ENCODE peak calls at places on chromosomes 13 and 19, in seven cellular contexts. X, K, U, A, H, Q and G are unnamed samples. For H3K27me3, the result is how much of the 10 kb centered on the place peaks cover.

GRCh38 chr19:48656840-48657474 is 11.0 kb upstream of the CA11 start:
- DNase-seq in X (peak), K (no peak), U (no peak), A (no peak), H (no peak), Q (no peak), G (no peak)

GRCh38 chr13:98416408-98416807 is 160.5 kb downstream of the STK24 start:
- DNase-seq in X (no peak), K (no peak), U (no peak), A (peak), H (no peak), Q (peak), G (no peak)

GRCh38 chr13:33172911-33173310 is 112.6 kb downstream of the STARD13 start:
- DNase-seq in X (no peak), K (no peak), U (no peak), A (no peak), H (no peak), Q (no peak), G (no peak)

GRCh38 chr19:10290876-10291553 is 1.3 kb downstream of the ICAM5 start:
- DNase-seq in X (no peak), K (peak), U (peak), A (peak), H (no peak), Q (peak), G (no peak)

GRCh38 chr19:38378866-38379265 is 4.5 kb downstream of the PSMD8 start:
- DNase-seq in X (no peak), K (no peak), U (no peak), A (no peak), H (no peak), Q (no peak), G (no peak)

GRCh38 chr19:55473613-55474012 is 2.8 kb upstream of the ZNF628 start:
- DNase-seq in X (no peak), K (no peak), U (no peak), A (no peak), H (no peak), Q (no peak), G (no peak)

GRCh38 chr19:57506163-57506562 is 6.4 kb downstream of the ZNF773 start:
- DNase-seq in X (no peak), K (no peak), U (no peak), A (no peak), H (no peak), Q (no peak), G (no peak)

GRCh38 chr19:6999938-7000732 is 21.1 kb downstream of the MBD3L2B start:
- DNase-seq in X (no peak), K (no peak), U (no peak), A (no peak), H (no peak), Q (no peak), G (no peak)

GRCh38 chr19:14116918-14117578 is 514 bp downstream of the PRKACA start:
- DNase-seq in X (no peak), K (peak), U (peak), A (no peak), H (peak), Q (no peak), G (peak)

GRCh38 chr13:25908390-25908789 is 143.4 kb downstream of the SHISA2 start:
- DNase-seq in X (no peak), K (no peak), U (no peak), A (no peak), H (no peak), Q (no peak), G (no peak)

GRCh38 chr19:16335226-16335625 is 10.6 kb downstream of the KLF2 start:
- DNase-seq in X (no peak), K (no peak), U (no peak), A (no peak), H (no peak), Q (no peak), G (no peak)

GRCh38 chr19:15629003-15629880 is 11.5 kb upstream of the CYP4F3 start:
- DNase-seq in X (peak), K (peak), U (peak), A (peak), H (peak), Q (peak), G (peak)

GRCh38 chr13:41546372-41547252 is 89.3 kb downstream of the RGCC start:
- DNase-seq in X (no peak), K (no peak), U (no peak), A (no peak), H (no peak), Q (no peak), G (no peak)

GRCh38 chr19:9877775-9878510 is 42.8 kb downstream of the PIN1 start:
- DNase-seq in X (no peak), K (no peak), U (no peak), A (no peak), H (no peak), Q (no peak), G (no peak)

GRCh38 chr19:2503521-2504109 is 27.7 kb downstream of the GADD45B start:
- DNase-seq in X (no peak), K (no peak), U (no peak), A (no peak), H (no peak), Q (no peak), G (no peak)

GRCh38 chr13:52371736-52372247 is 34.2 kb downstream of the THSD1 start:
- DNase-seq in X (no peak), K (no peak), U (no peak), A (no peak), H (no peak), Q (no peak), G (no peak)

GRCh38 chr19:3360494-3361383 is 5.6 kb upstream of the NFIC start:
- DNase-seq in X (peak), K (peak), U (peak), A (peak), H (no peak), Q (peak), G (peak)

GRCh38 chr19:40366697-40367561 is 18.4 kb downstream of the PLD3 start:
- DNase-seq in X (no peak), K (no peak), U (no peak), A (no peak), H (no peak), Q (no peak), G (no peak)

GRCh38 chr19:39969681-39970423 is 1.1 kb upstream of the PSMC4 start:
- DNase-seq in X (no peak), K (no peak), U (no peak), A (no peak), H (no peak), Q (peak), G (peak)

GRCh38 chr13:107376393-107377085 is 808.6 kb upstream of the ARGLU1 start:
- DNase-seq in X (no peak), K (no peak), U (no peak), A (no peak), H (no peak), Q (no peak), G (no peak)

GRCh38 chr19:12202250-12202649 is 39.4 kb downstream of the ZNF136 start:
- DNase-seq in X (no peak), K (no peak), U (no peak), A (no peak), H (no peak), Q (peak), G (no peak)

GRCh38 chr13:43573361-43573740 is 213.4 kb downstream of the ENOX1 start:
- DNase-seq in X (no peak), K (no peak), U (no peak), A (no peak), H (no peak), Q (no peak), G (no peak)

GRCh38 chr19:1026189-1027019 is at the start of gene CNN2:
- DNase-seq in X (peak), K (peak), U (peak), A (peak), H (no peak), Q (peak), G (peak)

GRCh38 chr19:1032264-1032867 is 6.0 kb downstream of the CNN2 start:
- DNase-seq in X (no peak), K (no peak), U (no peak), A (no peak), H (no peak), Q (no peak), G (no peak)

GRCh38 chr19:1027020-1027952 is 878 bp downstream of the CNN2 start:
- DNase-seq in X (no peak), K (no peak), U (no peak), A (no peak), H (no peak), Q (no peak), G (no peak)

GRCh38 chr19:1027953-1028902 is 1.8 kb downstream of the CNN2 start:
- DNase-seq in X (no peak), K (peak), U (peak), A (peak), H (no peak), Q (peak), G (peak)
- TF ChIP-seq POLR2A in X (no peak), K (peak), U (no peak), A (no peak), H (no peak), Q (no peak), G (peak)

DNA sequence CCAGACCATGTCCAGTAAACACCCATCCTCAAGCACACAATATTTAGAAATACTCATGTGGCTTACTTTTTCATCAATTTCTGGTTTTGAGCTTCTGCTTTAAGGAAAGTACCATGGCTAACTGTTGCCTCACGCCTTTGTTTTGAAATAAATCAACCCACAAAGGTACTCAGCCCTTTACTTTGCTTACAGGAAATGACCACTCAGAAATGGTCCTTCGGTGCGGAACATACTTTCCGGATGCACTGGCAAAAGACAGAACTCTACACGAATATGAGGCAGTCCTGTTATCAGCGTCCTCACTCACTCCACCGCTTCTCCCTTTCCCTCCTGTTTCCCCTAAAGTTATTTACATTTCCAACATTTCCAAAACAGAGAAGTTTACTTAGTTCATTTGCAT is 10.4 kb downstream of the FPR2 start:
- DNase-seq in X (no peak), K (no peak), U (no peak), A (no peak), H (no peak), Q (no peak), G (peak)
- H3K4me3 ChIP-seq in X (no peak), K (no peak), U (no peak), A (no peak), H (no peak), Q (no peak), G (no peak)

GRCh38 chr19:35845215-35846037 is 6.9 kb downstream of the NPHS1 start:
- DNase-seq in X (no peak), K (no peak), U (no peak), A (no peak), H (no peak), Q (no peak), G (no peak)
- H3K27me3 ChIP-seq in X (under half), K (under half), U (half or more), A (under half), H (under half), Q (half or more), G (half or more)

DNA sequence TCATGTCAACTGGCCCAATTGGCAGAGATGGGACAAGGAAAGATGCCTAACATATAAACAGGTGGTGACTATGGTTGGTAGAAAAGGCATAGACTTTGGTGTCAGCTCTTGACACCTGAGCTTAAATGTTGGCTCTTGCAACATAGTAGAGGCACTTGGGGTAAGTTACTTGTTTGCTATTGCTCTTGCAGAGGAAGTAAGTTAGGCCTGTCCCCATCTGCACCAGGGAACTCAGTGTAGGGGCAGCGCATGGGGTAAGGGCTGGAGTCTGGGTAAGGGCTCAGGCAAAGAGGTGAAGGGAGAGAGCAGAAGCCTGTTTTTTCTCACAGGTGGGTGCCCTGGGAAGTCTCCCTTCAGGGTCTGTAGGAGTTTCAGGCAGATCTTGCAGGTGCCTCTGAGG is 27.6 kb downstream of the ERICH6B start:
- DNase-seq in X (no peak), K (no peak), U (no peak), A (no peak), H (no peak), Q (no peak), G (no peak)
- TF ChIP-seq POLR2A in X (no peak), K (no peak), U (no peak), A (no peak), H (no peak), Q (no peak), G (no peak)

GRCh38 chr19:36547001-36547732 is 19.1 kb upstream of the ZNF260 start:
- DNase-seq in X (no peak), K (no peak), U (no peak), A (no peak), H (no peak), Q (no peak), G (no peak)
- H3K4me3 ChIP-seq in X (no peak), K (no peak), U (no peak), A (no peak), H (no peak), Q (no peak), G (peak)

GRCh38 chr19:46077815-46078167 is 37.0 kb upstream of the IGFL4 start:
- DNase-seq in X (no peak), K (no peak), U (no peak), A (no peak), H (no peak), Q (no peak), G (no peak)
- H3K27me3 ChIP-seq in X (under half), K (under half), U (half or more), A (under half), H (under half), Q (under half), G (under half)